ENCODE peak calls at places on chromosomes 1 and 21, in nine cellular contexts. One of them, this sample, is unnamed.

GRCh38 chr1:97337250-97338030 is 583.4 kb downstream of the DPYD start:
- DNase-seq in heart right ventricle: no peak
- DNase-seq in AG10803: no peak
- DNase-seq in HAP-1: no peak
- DNase-seq in astrocyte of the spinal cord: no peak
- DNase-seq in pancreas: no peak
- DNase-seq in body of pancreas: no peak
- DNase-seq in thoracic aorta: no peak
- DNase-seq in cardiac fibroblast: peak
- DNase-seq in this sample: no peak

GRCh38 chr1:43048601-43049011 is 89.9 kb upstream of the SLC2A1 start:
- DNase-seq in heart right ventricle: no peak
- DNase-seq in AG10803: peak
- DNase-seq in HAP-1: no peak
- DNase-seq in astrocyte of the spinal cord: no peak
- DNase-seq in pancreas: no peak
- DNase-seq in body of pancreas: no peak
- DNase-seq in thoracic aorta: no peak
- DNase-seq in cardiac fibroblast: peak
- DNase-seq in this sample: peak

GRCh38 chr1:41359211-41360073 is 1.8 kb upstream of the FOXO6 start:
- DNase-seq in heart right ventricle: no peak
- DNase-seq in AG10803: peak
- DNase-seq in HAP-1: no peak
- DNase-seq in astrocyte of the spinal cord: peak
- DNase-seq in pancreas: peak
- DNase-seq in body of pancreas: no peak
- DNase-seq in thoracic aorta: no peak
- DNase-seq in cardiac fibroblast: peak
- DNase-seq in this sample: no peak

GRCh38 chr1:208179303-208179702 is 64.9 kb downstream of the PLXNA2 start:
- DNase-seq in heart right ventricle: no peak
- DNase-seq in AG10803: no peak
- DNase-seq in HAP-1: no peak
- DNase-seq in astrocyte of the spinal cord: no peak
- DNase-seq in pancreas: no peak
- DNase-seq in body of pancreas: peak
- DNase-seq in thoracic aorta: no peak
- DNase-seq in cardiac fibroblast: peak
- DNase-seq in this sample: no peak

GRCh38 chr1:56526571-56527174 is 52.7 kb downstream of the PLPP3 start:
- DNase-seq in heart right ventricle: no peak
- DNase-seq in AG10803: no peak
- DNase-seq in HAP-1: no peak
- DNase-seq in astrocyte of the spinal cord: no peak
- DNase-seq in pancreas: no peak
- DNase-seq in body of pancreas: no peak
- DNase-seq in thoracic aorta: no peak
- DNase-seq in cardiac fibroblast: no peak
- DNase-seq in this sample: no peak

GRCh38 chr1:225767591-225768540 is 9.8 kb upstream of the SRP9 start:
- DNase-seq in heart right ventricle: peak
- DNase-seq in AG10803: peak
- DNase-seq in HAP-1: no peak
- DNase-seq in astrocyte of the spinal cord: peak
- DNase-seq in pancreas: peak
- DNase-seq in body of pancreas: peak
- DNase-seq in thoracic aorta: no peak
- DNase-seq in cardiac fibroblast: peak
- DNase-seq in this sample: peak

GRCh38 chr21:43866659-43867331 is 1.8 kb downstream of the AGPAT3 start:
- DNase-seq in heart right ventricle: no peak
- DNase-seq in AG10803: no peak
- DNase-seq in HAP-1: no peak
- DNase-seq in astrocyte of the spinal cord: no peak
- DNase-seq in pancreas: peak
- DNase-seq in body of pancreas: peak
- DNase-seq in thoracic aorta: no peak
- DNase-seq in cardiac fibroblast: peak
- DNase-seq in this sample: no peak

GRCh38 chr1:168719306-168720111 is 9.5 kb downstream of the DPT start:
- DNase-seq in heart right ventricle: no peak
- DNase-seq in AG10803: no peak
- DNase-seq in HAP-1: no peak
- DNase-seq in astrocyte of the spinal cord: peak
- DNase-seq in pancreas: no peak
- DNase-seq in body of pancreas: no peak
- DNase-seq in thoracic aorta: no peak
- DNase-seq in cardiac fibroblast: peak
- DNase-seq in this sample: no peak

GRCh38 chr1:223665592-223666312 is at the start of gene CAPN8:
- DNase-seq in heart right ventricle: no peak
- DNase-seq in AG10803: peak
- DNase-seq in HAP-1: no peak
- DNase-seq in astrocyte of the spinal cord: no peak
- DNase-seq in pancreas: no peak
- DNase-seq in body of pancreas: peak
- DNase-seq in thoracic aorta: no peak
- DNase-seq in cardiac fibroblast: no peak
- DNase-seq in this sample: no peak

GRCh38 chr1:48572632-48573258 is 100.7 kb upstream of the SPATA6 start:
- DNase-seq in heart right ventricle: peak
- DNase-seq in AG10803: peak
- DNase-seq in HAP-1: peak
- DNase-seq in astrocyte of the spinal cord: peak
- DNase-seq in pancreas: peak
- DNase-seq in body of pancreas: peak
- DNase-seq in thoracic aorta: no peak
- DNase-seq in cardiac fibroblast: peak
- DNase-seq in this sample: no peak

GRCh38 chr1:23977854-23978191 is 2.3 kb downstream of the SRSF10 start:
- DNase-seq in heart right ventricle: no peak
- DNase-seq in AG10803: no peak
- DNase-seq in HAP-1: no peak
- DNase-seq in astrocyte of the spinal cord: no peak
- DNase-seq in pancreas: no peak
- DNase-seq in body of pancreas: no peak
- DNase-seq in thoracic aorta: no peak
- DNase-seq in cardiac fibroblast: no peak
- DNase-seq in this sample: no peak
- H3K4me3 ChIP-seq in heart right ventricle: peak
- H3K4me3 ChIP-seq in AG10803: no peak
- H3K4me3 ChIP-seq in HAP-1: peak
- H3K4me3 ChIP-seq in astrocyte of the spinal cord: no peak
- H3K4me3 ChIP-seq in pancreas: peak
- H3K4me3 ChIP-seq in body of pancreas: no peak
- H3K4me3 ChIP-seq in thoracic aorta: peak
- H3K4me3 ChIP-seq in cardiac fibroblast: peak
- H3K4me3 ChIP-seq in this sample: no peak

DNA sequence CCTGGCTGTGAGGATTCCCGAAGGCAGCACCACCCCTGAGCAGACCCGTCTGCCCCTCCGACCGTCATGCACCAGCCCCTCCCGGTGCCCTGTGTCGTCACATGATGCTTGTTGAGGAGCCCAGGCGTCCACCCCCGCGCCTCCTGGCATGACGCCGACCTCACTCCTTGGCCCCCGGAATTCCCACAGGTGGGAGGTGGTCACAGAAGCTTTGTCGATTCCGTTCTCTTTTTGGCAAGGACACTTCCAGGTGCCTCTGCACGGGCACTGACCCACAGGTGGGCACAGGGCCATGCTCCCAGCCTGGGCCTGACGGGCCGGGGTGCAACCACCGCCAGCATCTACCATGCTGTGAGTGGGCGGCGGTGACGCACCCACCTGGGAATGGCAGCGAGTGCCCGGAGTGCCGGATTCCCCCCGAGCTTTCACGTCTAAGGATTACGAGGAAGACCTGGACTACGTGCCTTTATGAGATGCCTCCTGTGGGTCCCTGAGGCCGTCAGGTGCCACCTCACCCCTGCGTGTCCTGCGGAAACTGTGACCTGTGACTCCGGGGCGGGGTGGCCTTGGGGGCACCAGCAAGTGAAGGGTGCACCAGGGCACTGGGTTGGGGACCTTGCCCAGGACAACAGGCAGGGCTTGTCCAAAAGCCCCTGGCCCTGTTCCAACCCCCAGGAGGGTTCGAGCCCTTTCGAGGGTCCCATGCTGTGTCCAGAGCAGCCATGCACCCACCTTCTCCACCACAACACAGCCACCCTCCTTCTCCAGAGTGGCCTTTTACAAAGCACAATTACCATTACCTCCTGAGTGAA is 31.4 kb upstream of the COL6A1 start:
- DNase-seq in heart right ventricle: no peak
- DNase-seq in AG10803: no peak
- DNase-seq in HAP-1: no peak
- DNase-seq in astrocyte of the spinal cord: no peak
- DNase-seq in pancreas: no peak
- DNase-seq in body of pancreas: no peak
- DNase-seq in thoracic aorta: no peak
- DNase-seq in cardiac fibroblast: no peak
- DNase-seq in this sample: no peak
- H3K4me3 ChIP-seq in heart right ventricle: peak
- H3K4me3 ChIP-seq in AG10803: peak
- H3K4me3 ChIP-seq in HAP-1: no peak
- H3K4me3 ChIP-seq in astrocyte of the spinal cord: no peak
- H3K4me3 ChIP-seq in pancreas: no peak
- H3K4me3 ChIP-seq in body of pancreas: no peak
- H3K4me3 ChIP-seq in thoracic aorta: peak
- H3K4me3 ChIP-seq in cardiac fibroblast: no peak
- H3K4me3 ChIP-seq in this sample: no peak

DNA sequence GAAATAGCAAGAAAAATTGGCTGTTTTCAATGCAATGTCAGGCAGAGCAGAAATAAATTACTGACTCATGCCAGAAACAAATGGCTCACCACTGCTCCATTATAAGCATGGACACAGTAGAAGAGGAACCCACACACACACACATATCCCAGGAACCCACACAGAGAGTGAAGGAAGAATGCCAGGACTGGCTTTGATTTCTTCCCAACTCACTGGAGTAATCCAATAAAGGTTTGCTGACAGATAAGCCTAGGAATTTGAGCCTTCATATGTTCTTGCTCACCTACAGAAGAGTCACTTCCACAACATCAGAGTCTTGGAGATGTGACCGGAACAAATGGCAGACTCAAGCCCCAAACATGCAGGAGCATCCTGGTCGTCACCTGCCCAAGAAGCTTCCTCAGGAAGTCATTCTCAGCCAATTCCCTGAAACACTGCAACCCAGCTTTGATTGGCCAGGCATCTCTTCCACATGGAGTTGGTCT is 2.2 kb downstream of the SH3BP5L start:
- DNase-seq in heart right ventricle: no peak
- DNase-seq in AG10803: peak
- DNase-seq in HAP-1: no peak
- DNase-seq in astrocyte of the spinal cord: peak
- DNase-seq in pancreas: no peak
- DNase-seq in body of pancreas: peak
- DNase-seq in thoracic aorta: no peak
- DNase-seq in cardiac fibroblast: peak
- DNase-seq in this sample: peak
- H3K4me3 ChIP-seq in heart right ventricle: peak
- H3K4me3 ChIP-seq in AG10803: peak
- H3K4me3 ChIP-seq in HAP-1: no peak
- H3K4me3 ChIP-seq in astrocyte of the spinal cord: no peak
- H3K4me3 ChIP-seq in pancreas: no peak
- H3K4me3 ChIP-seq in body of pancreas: no peak
- H3K4me3 ChIP-seq in thoracic aorta: peak
- H3K4me3 ChIP-seq in cardiac fibroblast: no peak
- H3K4me3 ChIP-seq in this sample: no peak

DNA sequence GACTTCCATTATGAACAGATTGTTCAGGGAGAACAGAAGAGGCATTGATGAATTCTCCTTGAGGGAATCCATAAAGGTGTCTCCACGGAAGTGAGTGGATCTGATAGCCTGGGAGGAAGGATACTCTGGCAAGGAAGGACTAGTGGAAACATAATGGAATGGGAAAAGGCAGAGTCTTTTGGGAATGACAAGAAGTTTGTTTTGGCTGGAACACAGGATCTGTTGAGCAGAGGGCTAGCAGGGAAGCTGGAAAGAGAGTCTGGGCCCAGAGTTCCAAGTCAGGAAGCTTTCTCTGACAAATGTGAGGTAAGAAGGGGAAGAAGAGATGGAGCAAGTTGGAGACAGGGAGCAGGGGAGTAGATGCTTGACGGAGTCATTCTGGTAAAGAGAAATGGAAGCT is 8.1 kb downstream of the ADAMTS5 start:
- DNase-seq in heart right ventricle: no peak
- DNase-seq in AG10803: no peak
- DNase-seq in HAP-1: no peak
- DNase-seq in astrocyte of the spinal cord: no peak
- DNase-seq in pancreas: no peak
- DNase-seq in body of pancreas: no peak
- DNase-seq in thoracic aorta: no peak
- DNase-seq in cardiac fibroblast: no peak
- DNase-seq in this sample: no peak
- H3K4me3 ChIP-seq in heart right ventricle: no peak
- H3K4me3 ChIP-seq in AG10803: no peak
- H3K4me3 ChIP-seq in HAP-1: no peak
- H3K4me3 ChIP-seq in astrocyte of the spinal cord: no peak
- H3K4me3 ChIP-seq in pancreas: no peak
- H3K4me3 ChIP-seq in body of pancreas: no peak
- H3K4me3 ChIP-seq in thoracic aorta: no peak
- H3K4me3 ChIP-seq in cardiac fibroblast: no peak
- H3K4me3 ChIP-seq in this sample: no peak

This sample was measured in lower leg skin.